ENCODE peak calls at places on chromosomes 2 and 18, in seven cellular contexts. O is cardiac muscle cell, Z is K562, J is thoracic aorta, T is GM23338, Y is adrenal gland, R is neural progenitor cell. H is an unnamed sample. For H3K4me1, the result is how much of the 10 kb centered on the place peaks cover.

GRCh38 chr2:211534655-211535054 is 978.3 kb downstream of the CPS1 start:
- DNase-seq in O (no peak), Z (no peak), J (no peak), T (peak), Y (no peak), R (peak), H (no peak)

GRCh38 chr18:75638597-75639467 is 211.3 kb upstream of the SMIM21 start:
- DNase-seq in O (peak), Z (no peak), J (no peak), T (peak), Y (no peak), R (peak), H (peak)

GRCh38 chr2:229160180-229160579 is 110.9 kb downstream of the PID1 start:
- DNase-seq in O (no peak), Z (no peak), J (no peak), T (no peak), Y (no peak), R (no peak), H (no peak)

GRCh38 chr2:230068658-230069080 is at the start of gene SLC16A14:
- DNase-seq in O (peak), Z (no peak), J (no peak), T (peak), Y (peak), R (peak), H (no peak)

GRCh38 chr2:212520340-212520739 is 18.3 kb downstream of the ERBB4 start:
- DNase-seq in O (no peak), Z (no peak), J (no peak), T (peak), Y (no peak), R (peak), H (no peak)

GRCh38 chr2:217277646-217278048 is 417.8 kb upstream of the TNP1 start:
- DNase-seq in O (peak), Z (no peak), J (peak), T (no peak), Y (peak), R (no peak), H (peak)

GRCh38 chr18:37838086-37838485 is 272.5 kb upstream of the CELF4 start:
- DNase-seq in O (no peak), Z (no peak), J (no peak), T (no peak), Y (no peak), R (no peak), H (no peak)

GRCh38 chr2:75596784-75597183 is 36.0 kb upstream of the EVA1A start:
- DNase-seq in O (no peak), Z (no peak), J (no peak), T (no peak), Y (no peak), R (no peak), H (no peak)

GRCh38 chr2:216736326-216736725 is 41.0 kb upstream of the IGFBP5 start:
- DNase-seq in O (no peak), Z (no peak), J (no peak), T (no peak), Y (no peak), R (no peak), H (no peak)

DNA sequence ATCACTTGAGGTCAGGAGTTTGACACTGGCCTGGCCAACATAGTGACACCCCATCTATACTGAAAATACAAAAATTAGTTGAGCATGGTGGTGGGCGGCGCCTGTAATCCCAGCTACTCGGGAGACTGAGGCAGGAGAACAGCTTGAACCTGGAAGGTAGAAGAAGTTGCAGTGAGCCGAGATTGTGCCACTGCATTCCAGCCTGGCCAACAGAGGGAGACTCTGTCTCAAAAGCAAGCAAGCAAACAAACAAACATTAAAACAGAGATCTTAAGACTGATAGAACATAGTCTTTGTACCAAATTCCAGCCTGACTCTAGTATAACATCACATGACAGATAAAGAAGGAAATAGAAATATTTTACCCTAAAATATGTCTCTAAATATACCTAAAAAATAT is 168.1 kb downstream of the PTPRM start:
- DNase-seq in O (no peak), Z (no peak), J (no peak), T (no peak), Y (no peak), R (no peak), H (no peak)
- TF ChIP-seq CTCF in O (peak), Z (no peak), J (no peak), T (peak), Y (peak), R (peak), H (peak)

GRCh38 chr18:47979611-47980200 is 49.2 kb upstream of the SMAD2 start:
- DNase-seq in O (no peak), Z (no peak), J (no peak), T (no peak), Y (no peak), R (no peak), H (no peak)
- H3K4me1 ChIP-seq in O (under half), Z (under half), J (under half), T (under half), Y (under half), R (half or more), H (under half)

GRCh38 chr2:191544511-191545062 is 133.3 kb upstream of the NABP1 start:
- DNase-seq in O (no peak), Z (no peak), J (no peak), T (no peak), Y (no peak), R (no peak), H (no peak)

GRCh38 chr2:191540681-191541080 is 137.3 kb upstream of the NABP1 start:
- DNase-seq in O (no peak), Z (no peak), J (no peak), T (no peak), Y (no peak), R (no peak), H (no peak)

GRCh38 chr2:191533693-191534175 is 144.2 kb upstream of the NABP1 start:
- DNase-seq in O (peak), Z (no peak), J (no peak), T (no peak), Y (no peak), R (no peak), H (no peak)

GRCh38 chr2:191538334-191538910 is 139.5 kb upstream of the NABP1 start:
- DNase-seq in O (no peak), Z (no peak), J (no peak), T (no peak), Y (no peak), R (no peak), H (no peak)

DNA sequence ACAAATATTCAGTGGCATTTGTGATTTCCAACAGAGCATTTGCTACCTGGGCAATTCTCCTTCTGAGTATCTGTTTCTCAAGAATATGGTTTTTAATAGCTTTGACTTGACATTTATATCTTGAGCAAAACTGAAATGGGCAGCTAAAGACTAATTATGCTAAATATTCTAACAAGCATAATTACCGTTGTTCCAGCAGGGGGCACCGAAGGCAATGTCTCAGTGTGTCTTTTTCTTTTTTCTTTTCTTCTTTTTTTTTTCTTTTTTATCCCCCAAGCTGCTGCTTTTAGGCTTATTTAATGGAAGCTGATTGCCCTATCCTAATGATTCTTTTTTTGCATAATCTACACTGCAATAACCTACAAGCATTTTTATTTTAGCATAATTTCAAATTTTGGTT is 138.9 kb upstream of the NABP1 start:
- DNase-seq in O (peak), Z (peak), J (no peak), T (peak), Y (peak), R (peak), H (no peak)
- TF ChIP-seq CTCF in O (peak), Z (peak), J (no peak), T (peak), Y (no peak), R (peak), H (peak)

DNA sequence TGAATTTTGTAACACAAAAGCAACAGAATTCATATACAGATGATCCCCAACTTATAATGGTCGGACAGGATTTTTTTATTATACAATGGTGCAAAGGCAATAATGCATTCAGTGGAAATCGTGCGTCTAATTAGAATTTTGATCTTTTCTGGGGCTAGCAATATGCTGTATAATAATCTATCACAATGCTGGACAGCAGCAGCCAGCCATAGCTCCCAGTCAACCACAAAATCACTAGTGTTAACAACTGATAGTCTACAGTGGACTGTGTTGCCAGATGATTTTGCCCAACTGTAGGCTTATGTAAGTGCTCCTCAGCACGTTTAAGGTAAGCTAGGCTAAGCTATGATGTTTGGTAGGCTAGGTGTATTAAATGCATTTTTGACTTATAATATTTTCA is 399.0 kb upstream of the SLC39A10 start:
- DNase-seq in O (no peak), Z (no peak), J (no peak), T (no peak), Y (no peak), R (no peak), H (no peak)
- H3K4me1 ChIP-seq in O (under half), Z (under half), J (under half), T (under half), Y (under half), R (under half), H (under half)

GRCh38 chr18:7196421-7196820 is 34.5 kb upstream of the LRRC30 start:
- DNase-seq in O (no peak), Z (no peak), J (no peak), T (peak), Y (no peak), R (no peak), H (no peak)
- TF ChIP-seq CTCF in O (no peak), Z (no peak), J (no peak), T (peak), Y (no peak), R (peak), H (no peak)

DNA sequence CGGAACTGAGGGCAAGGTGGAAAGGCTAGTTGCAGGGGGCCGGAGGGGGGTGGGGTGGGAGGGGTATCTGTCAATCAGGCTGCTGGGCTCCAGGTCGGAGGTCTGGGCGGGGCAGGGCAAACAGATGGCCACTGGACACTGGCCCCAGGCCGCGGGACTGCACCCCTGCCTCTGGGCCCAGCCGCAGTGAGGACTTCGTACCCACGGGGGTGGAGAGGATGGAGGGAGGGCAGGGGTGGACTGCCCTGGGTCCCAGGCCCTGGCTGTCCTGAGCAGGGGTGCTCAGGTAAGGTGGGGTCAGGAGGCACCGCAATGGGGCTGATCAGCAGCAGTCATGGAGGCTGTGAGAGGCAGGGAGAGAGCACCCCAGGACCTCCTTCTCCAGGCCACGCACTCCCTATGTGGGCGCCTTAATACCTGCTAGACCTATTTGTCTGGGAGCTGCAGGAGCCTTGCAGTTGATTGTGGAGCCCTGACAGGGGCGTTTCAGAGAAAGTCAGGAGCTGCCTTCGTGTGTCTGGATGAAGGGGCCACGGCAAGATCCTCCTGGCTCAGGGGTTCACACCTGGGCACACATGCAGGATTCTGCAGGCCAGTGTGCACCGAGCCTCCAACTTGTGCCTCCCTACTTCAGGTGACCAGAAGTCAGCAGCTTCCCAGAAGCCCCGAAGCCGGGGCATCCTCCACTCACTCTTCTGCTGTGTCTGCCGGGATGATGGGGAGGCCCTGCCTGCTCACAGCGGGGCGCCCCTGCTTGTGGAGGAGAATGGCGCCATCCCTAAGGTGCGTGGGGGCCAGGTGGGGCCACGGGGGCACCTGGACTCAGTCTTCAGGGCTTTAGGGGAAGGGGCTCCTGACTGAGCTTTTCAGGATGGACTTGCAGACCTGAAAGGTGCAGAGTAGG is 1.5 kb downstream of the CTDSP1 start:
- DNase-seq in O (no peak), Z (peak), J (no peak), T (no peak), Y (peak), R (peak), H (no peak)
- H3K4me1 ChIP-seq in O (under half), Z (under half), J (half or more), T (under half), Y (under half), R (under half), H (half or more)

GRCh38 chr2:144519934-144520717 is at the start of gene ZEB2:
- DNase-seq in O (peak), Z (peak), J (no peak), T (peak), Y (peak), R (peak), H (no peak)
- TF ChIP-seq CTCF in O (peak), Z (peak), J (peak), T (peak), Y (peak), R (peak), H (peak)

H was measured in heart left ventricle.